ENCODE peak calls at places on chromosomes 5 and 9, in seven cellular contexts. One of them, this sample, is unnamed.

GRCh38 chr9:80605129-80605528 is 1033.4 kb downstream of the TLE4 start:
- DNase-seq in NCI-H460: no peak
- DNase-seq in posterior cingulate gyrus: no peak
- DNase-seq in hypothalamus: no peak
- DNase-seq in colonic mucosa: no peak
- DNase-seq in HTR-8/SVneo: peak
- DNase-seq in neural crest cell: no peak
- DNase-seq in this sample: no peak

GRCh38 chr9:13810510-13810909 is 503.4 kb downstream of the NFIB start:
- DNase-seq in posterior cingulate gyrus: no peak
- DNase-seq in neural crest cell: no peak
- DNase-seq in colonic mucosa: no peak
- DNase-seq in hypothalamus: no peak
- DNase-seq in HTR-8/SVneo: no peak
- DNase-seq in NCI-H460: no peak
- DNase-seq in this sample: no peak

GRCh38 chr9:77128125-77128789 is 49.1 kb upstream of the VPS13A start:
- DNase-seq in NCI-H460: no peak
- DNase-seq in colonic mucosa: no peak
- DNase-seq in hypothalamus: no peak
- DNase-seq in posterior cingulate gyrus: no peak
- DNase-seq in HTR-8/SVneo: no peak
- DNase-seq in neural crest cell: no peak
- DNase-seq in this sample: no peak

GRCh38 chr9:84955971-84956370 is 286.4 kb downstream of the NTRK2 start:
- DNase-seq in NCI-H460: no peak
- DNase-seq in colonic mucosa: no peak
- DNase-seq in hypothalamus: no peak
- DNase-seq in posterior cingulate gyrus: no peak
- DNase-seq in HTR-8/SVneo: no peak
- DNase-seq in neural crest cell: no peak
- DNase-seq in this sample: no peak

GRCh38 chr5:98110270-98110669 is 663.2 kb upstream of the RGMB start:
- DNase-seq in colonic mucosa: no peak
- DNase-seq in posterior cingulate gyrus: no peak
- DNase-seq in HTR-8/SVneo: peak
- DNase-seq in NCI-H460: no peak
- DNase-seq in neural crest cell: no peak
- DNase-seq in hypothalamus: no peak
- DNase-seq in this sample: no peak

GRCh38 chr5:109411627-109412026 is 1.9 kb upstream of the PJA2 start:
- DNase-seq in posterior cingulate gyrus: no peak
- DNase-seq in HTR-8/SVneo: peak
- DNase-seq in NCI-H460: peak
- DNase-seq in colonic mucosa: no peak
- DNase-seq in hypothalamus: no peak
- DNase-seq in neural crest cell: no peak
- DNase-seq in this sample: no peak

GRCh38 chr5:71887680-71888079 is 168.6 kb downstream of the CARTPT start:
- DNase-seq in HTR-8/SVneo: peak
- DNase-seq in neural crest cell: no peak
- DNase-seq in colonic mucosa: no peak
- DNase-seq in posterior cingulate gyrus: no peak
- DNase-seq in NCI-H460: peak
- DNase-seq in hypothalamus: no peak
- DNase-seq in this sample: no peak

GRCh38 chr9:96398582-96399334 is 15.2 kb upstream of the SLC35D2 start:
- DNase-seq in posterior cingulate gyrus: no peak
- DNase-seq in NCI-H460: no peak
- DNase-seq in HTR-8/SVneo: no peak
- DNase-seq in colonic mucosa: no peak
- DNase-seq in neural crest cell: no peak
- DNase-seq in hypothalamus: no peak
- DNase-seq in this sample: no peak

GRCh38 chr5:92775711-92776615 is 805.1 kb downstream of the NR2F1-AS1 start:
- DNase-seq in HTR-8/SVneo: no peak
- DNase-seq in colonic mucosa: no peak
- DNase-seq in neural crest cell: no peak
- DNase-seq in posterior cingulate gyrus: no peak
- DNase-seq in NCI-H460: no peak
- DNase-seq in hypothalamus: no peak
- DNase-seq in this sample: no peak

GRCh38 chr5:150001660-150002493 is 1.3 kb downstream of the HMGXB3 start:
- DNase-seq in HTR-8/SVneo: peak
- DNase-seq in NCI-H460: peak
- DNase-seq in colonic mucosa: peak
- DNase-seq in hypothalamus: no peak
- DNase-seq in posterior cingulate gyrus: no peak
- DNase-seq in neural crest cell: peak
- DNase-seq in this sample: peak

GRCh38 chr9:78620303-78620702 is 323.4 kb downstream of the PSAT1 start:
- DNase-seq in NCI-H460: no peak
- DNase-seq in colonic mucosa: no peak
- DNase-seq in neural crest cell: no peak
- DNase-seq in posterior cingulate gyrus: no peak
- DNase-seq in hypothalamus: no peak
- DNase-seq in HTR-8/SVneo: no peak
- DNase-seq in this sample: no peak

GRCh38 chr9:91089405-91090131 is 272.1 kb downstream of the AUH start:
- DNase-seq in NCI-H460: peak
- DNase-seq in colonic mucosa: peak
- DNase-seq in neural crest cell: no peak
- DNase-seq in hypothalamus: no peak
- DNase-seq in HTR-8/SVneo: peak
- DNase-seq in posterior cingulate gyrus: no peak
- DNase-seq in this sample: peak

GRCh38 chr9:81455417-81455816 is 233.9 kb downstream of the TLE1 start:
- DNase-seq in HTR-8/SVneo: no peak
- DNase-seq in colonic mucosa: no peak
- DNase-seq in hypothalamus: no peak
- DNase-seq in NCI-H460: no peak
- DNase-seq in neural crest cell: no peak
- DNase-seq in posterior cingulate gyrus: no peak
- DNase-seq in this sample: no peak

GRCh38 chr5:124263680-124264491 is 482.6 kb downstream of the ZNF608 start:
- DNase-seq in colonic mucosa: no peak
- DNase-seq in NCI-H460: no peak
- DNase-seq in hypothalamus: no peak
- DNase-seq in neural crest cell: no peak
- DNase-seq in HTR-8/SVneo: no peak
- DNase-seq in posterior cingulate gyrus: no peak
- DNase-seq in this sample: no peak

GRCh38 chr5:147685991-147686390 is 96.5 kb downstream of the JAKMIP2 start:
- DNase-seq in colonic mucosa: no peak
- DNase-seq in NCI-H460: no peak
- DNase-seq in posterior cingulate gyrus: no peak
- DNase-seq in hypothalamus: no peak
- DNase-seq in HTR-8/SVneo: no peak
- DNase-seq in neural crest cell: no peak
- DNase-seq in this sample: no peak

GRCh38 chr5:116419258-116419657 is 155.4 kb downstream of the SEMA6A start:
- DNase-seq in HTR-8/SVneo: no peak
- DNase-seq in colonic mucosa: no peak
- DNase-seq in posterior cingulate gyrus: no peak
- DNase-seq in hypothalamus: no peak
- DNase-seq in NCI-H460: no peak
- DNase-seq in neural crest cell: no peak
- DNase-seq in this sample: no peak

GRCh38 chr9:11931109-11931508 is 762.1 kb upstream of the TYRP1 start:
- DNase-seq in posterior cingulate gyrus: no peak
- DNase-seq in NCI-H460: no peak
- DNase-seq in colonic mucosa: no peak
- DNase-seq in hypothalamus: no peak
- DNase-seq in neural crest cell: no peak
- DNase-seq in HTR-8/SVneo: no peak
- DNase-seq in this sample: no peak

GRCh38 chr9:98191210-98191609 is 1.2 kb downstream of the CORO2A start:
- DNase-seq in posterior cingulate gyrus: peak
- DNase-seq in hypothalamus: no peak
- DNase-seq in HTR-8/SVneo: no peak
- DNase-seq in colonic mucosa: no peak
- DNase-seq in NCI-H460: no peak
- DNase-seq in neural crest cell: no peak
- DNase-seq in this sample: no peak

GRCh38 chr5:14056039-14056438 is 87.1 kb upstream of the TRIO start:
- DNase-seq in NCI-H460: no peak
- DNase-seq in posterior cingulate gyrus: no peak
- DNase-seq in colonic mucosa: no peak
- DNase-seq in HTR-8/SVneo: no peak
- DNase-seq in neural crest cell: no peak
- DNase-seq in hypothalamus: no peak
- DNase-seq in this sample: no peak

GRCh38 chr5:69493235-69493925 is 790 bp downstream of the OCLN start:
- DNase-seq in posterior cingulate gyrus: no peak
- DNase-seq in NCI-H460: no peak
- DNase-seq in colonic mucosa: peak
- DNase-seq in HTR-8/SVneo: peak
- DNase-seq in hypothalamus: no peak
- DNase-seq in neural crest cell: peak
- DNase-seq in this sample: peak

GRCh38 chr5:140190868-140191209 is 15.9 kb downstream of the CYSTM1 start:
- DNase-seq in hypothalamus: no peak
- DNase-seq in neural crest cell: no peak
- DNase-seq in posterior cingulate gyrus: no peak
- DNase-seq in NCI-H460: no peak
- DNase-seq in colonic mucosa: no peak
- DNase-seq in HTR-8/SVneo: no peak
- DNase-seq in this sample: no peak

This sample was measured in body of pancreas.